ENCODE peak calls at places on chromosome 19, in ten cellular contexts. One of them, this sample, is unnamed.

GRCh38 chr19:5967994-5968430 is 9.9 kb downstream of the RANBP3 start:
- DNase-seq in AG08396: peak; percentile 82
- DNase-seq in T-cell: peak; percentile 50
- DNase-seq in A549: peak; percentile 68
- DNase-seq in cerebellum: peak; percentile 82
- DNase-seq in IMR-90: peak; percentile 88
- DNase-seq in BJ: no peak
- DNase-seq in head of caudate nucleus: peak; percentile 73
- DNase-seq in neural crest cell: peak; percentile 62
- DNase-seq in cardiac fibroblast: peak; percentile 92
- DNase-seq in this sample: peak; percentile 92

GRCh38 chr19:1247747-1248453 is 483 bp upstream of the MIDN start:
- DNase-seq in AG08396: peak; percentile 69
- DNase-seq in T-cell: peak; percentile 54
- DNase-seq in A549: peak; percentile 76
- DNase-seq in cerebellum: no peak
- DNase-seq in IMR-90: peak; percentile 70
- DNase-seq in BJ: no peak
- DNase-seq in head of caudate nucleus: no peak
- DNase-seq in neural crest cell: no peak
- DNase-seq in cardiac fibroblast: peak; percentile 72
- DNase-seq in this sample: peak; percentile 95

GRCh38 chr19:46840157-46840942 is 10.3 kb downstream of the AP2S1 start:
- DNase-seq in AG08396: peak; percentile 63
- DNase-seq in T-cell: peak; percentile 54
- DNase-seq in A549: peak; percentile 77
- DNase-seq in cerebellum: peak; percentile 47
- DNase-seq in IMR-90: peak; percentile 70
- DNase-seq in BJ: no peak
- DNase-seq in head of caudate nucleus: no peak
- DNase-seq in neural crest cell: peak; percentile 46
- DNase-seq in cardiac fibroblast: peak; percentile 77
- DNase-seq in this sample: no peak

GRCh38 chr19:29636553-29637325 is 28.5 kb upstream of the PLEKHF1 start:
- DNase-seq in AG08396: no peak
- DNase-seq in T-cell: no peak
- DNase-seq in A549: no peak
- DNase-seq in cerebellum: no peak
- DNase-seq in IMR-90: no peak
- DNase-seq in BJ: no peak
- DNase-seq in head of caudate nucleus: no peak
- DNase-seq in neural crest cell: no peak
- DNase-seq in cardiac fibroblast: no peak
- DNase-seq in this sample: no peak

GRCh38 chr19:19205416-19206410 is 2.5 kb upstream of the NR2C2AP start:
- DNase-seq in AG08396: no peak
- DNase-seq in T-cell: no peak
- DNase-seq in A549: no peak
- DNase-seq in cerebellum: peak; percentile 31
- DNase-seq in IMR-90: no peak
- DNase-seq in BJ: no peak
- DNase-seq in head of caudate nucleus: peak; percentile 30
- DNase-seq in neural crest cell: no peak
- DNase-seq in cardiac fibroblast: no peak
- DNase-seq in this sample: no peak

GRCh38 chr19:955803-956746 is 28.1 kb upstream of the WDR18 start:
- DNase-seq in AG08396: no peak
- DNase-seq in T-cell: no peak
- DNase-seq in A549: no peak
- DNase-seq in cerebellum: no peak
- DNase-seq in IMR-90: no peak
- DNase-seq in BJ: no peak
- DNase-seq in head of caudate nucleus: no peak
- DNase-seq in neural crest cell: no peak
- DNase-seq in cardiac fibroblast: no peak
- DNase-seq in this sample: no peak

GRCh38 chr19:49149652-49150105 is 5.5 kb downstream of the HRC start:
- DNase-seq in AG08396: peak; percentile 84
- DNase-seq in T-cell: no peak
- DNase-seq in A549: peak; percentile 91
- DNase-seq in cerebellum: peak; percentile 70
- DNase-seq in IMR-90: peak; percentile 83
- DNase-seq in BJ: no peak
- DNase-seq in head of caudate nucleus: peak; percentile 35
- DNase-seq in neural crest cell: peak; percentile 85
- DNase-seq in cardiac fibroblast: peak; percentile 92
- DNase-seq in this sample: peak; percentile 85

GRCh38 chr19:55930996-55931515 is 1.1 kb downstream of the NLRP13 start:
- DNase-seq in AG08396: no peak
- DNase-seq in T-cell: no peak
- DNase-seq in A549: no peak
- DNase-seq in cerebellum: no peak
- DNase-seq in IMR-90: no peak
- DNase-seq in BJ: no peak
- DNase-seq in head of caudate nucleus: no peak
- DNase-seq in neural crest cell: no peak
- DNase-seq in cardiac fibroblast: no peak
- DNase-seq in this sample: no peak

GRCh38 chr19:40411958-40412499 is 1.1 kb downstream of the PRX start:
- DNase-seq in AG08396: no peak
- DNase-seq in T-cell: no peak
- DNase-seq in A549: no peak
- DNase-seq in cerebellum: no peak
- DNase-seq in IMR-90: no peak
- DNase-seq in BJ: no peak
- DNase-seq in head of caudate nucleus: no peak
- DNase-seq in neural crest cell: no peak
- DNase-seq in cardiac fibroblast: no peak
- DNase-seq in this sample: no peak

GRCh38 chr19:51137812-51138425 is 4.2 kb upstream of the SIGLEC7 start:
- DNase-seq in AG08396: no peak
- DNase-seq in T-cell: no peak
- DNase-seq in A549: no peak
- DNase-seq in cerebellum: no peak
- DNase-seq in IMR-90: no peak
- DNase-seq in BJ: no peak
- DNase-seq in head of caudate nucleus: no peak
- DNase-seq in neural crest cell: no peak
- DNase-seq in cardiac fibroblast: no peak
- DNase-seq in this sample: no peak

GRCh38 chr19:2483084-2483483 is 7.2 kb downstream of the GADD45B start:
- DNase-seq in AG08396: no peak
- DNase-seq in T-cell: no peak
- DNase-seq in A549: no peak
- DNase-seq in cerebellum: no peak
- DNase-seq in IMR-90: no peak
- DNase-seq in BJ: no peak
- DNase-seq in head of caudate nucleus: no peak
- DNase-seq in neural crest cell: no peak
- DNase-seq in cardiac fibroblast: no peak
- DNase-seq in this sample: peak; percentile 32

GRCh38 chr19:49588370-49589122 is 2.4 kb upstream of the PRR12 start:
- DNase-seq in AG08396: no peak
- DNase-seq in T-cell: peak; percentile 31
- DNase-seq in A549: no peak
- DNase-seq in cerebellum: no peak
- DNase-seq in IMR-90: no peak
- DNase-seq in BJ: no peak
- DNase-seq in head of caudate nucleus: no peak
- DNase-seq in neural crest cell: no peak
- DNase-seq in cardiac fibroblast: no peak
- DNase-seq in this sample: no peak

GRCh38 chr19:34574704-34575103 is 93.1 kb downstream of the WTIP start:
- DNase-seq in AG08396: no peak
- DNase-seq in T-cell: no peak
- DNase-seq in A549: no peak
- DNase-seq in cerebellum: no peak
- DNase-seq in IMR-90: no peak
- DNase-seq in BJ: no peak
- DNase-seq in head of caudate nucleus: no peak
- DNase-seq in neural crest cell: no peak
- DNase-seq in cardiac fibroblast: no peak
- DNase-seq in this sample: no peak

GRCh38 chr19:55640043-55640576 is 692 bp upstream of the ZNF580 start:
- DNase-seq in AG08396: peak; percentile 73
- DNase-seq in T-cell: peak; percentile 74
- DNase-seq in A549: peak; percentile 49
- DNase-seq in cerebellum: peak; percentile 62
- DNase-seq in IMR-90: peak; percentile 68
- DNase-seq in BJ: no peak
- DNase-seq in head of caudate nucleus: no peak
- DNase-seq in neural crest cell: no peak
- DNase-seq in cardiac fibroblast: peak; percentile 77
- DNase-seq in this sample: peak; percentile 60

GRCh38 chr19:12872941-12873890 is 8.0 kb downstream of the DNASE2 start:
- DNase-seq in AG08396: peak; percentile 70
- DNase-seq in T-cell: peak; percentile 75
- DNase-seq in A549: peak; percentile 64
- DNase-seq in cerebellum: no peak
- DNase-seq in IMR-90: peak; percentile 37
- DNase-seq in BJ: peak; percentile 22
- DNase-seq in head of caudate nucleus: peak; percentile 57
- DNase-seq in neural crest cell: no peak
- DNase-seq in cardiac fibroblast: peak; percentile 75
- DNase-seq in this sample: peak; percentile 67

GRCh38 chr19:5961969-5962945 is 15.7 kb downstream of the RANBP3 start:
- DNase-seq in AG08396: peak; percentile 70
- DNase-seq in T-cell: peak; percentile 77
- DNase-seq in A549: no peak
- DNase-seq in cerebellum: no peak
- DNase-seq in IMR-90: peak; percentile 66
- DNase-seq in BJ: no peak
- DNase-seq in head of caudate nucleus: no peak
- DNase-seq in neural crest cell: no peak
- DNase-seq in cardiac fibroblast: peak; percentile 75
- DNase-seq in this sample: peak; percentile 78

GRCh38 chr19:8373867-8374813 is 10.2 kb downstream of the ANGPTL4 start:
- DNase-seq in AG08396: no peak
- DNase-seq in T-cell: no peak
- DNase-seq in A549: peak; percentile 68
- DNase-seq in cerebellum: no peak
- DNase-seq in IMR-90: no peak
- DNase-seq in BJ: no peak
- DNase-seq in head of caudate nucleus: no peak
- DNase-seq in neural crest cell: no peak
- DNase-seq in cardiac fibroblast: no peak
- DNase-seq in this sample: no peak

GRCh38 chr19:40223135-40223822 is 3.2 kb downstream of the CCNP start:
- DNase-seq in AG08396: no peak
- DNase-seq in T-cell: peak; percentile 25
- DNase-seq in A549: no peak
- DNase-seq in cerebellum: no peak
- DNase-seq in IMR-90: no peak
- DNase-seq in BJ: no peak
- DNase-seq in head of caudate nucleus: no peak
- DNase-seq in neural crest cell: no peak
- DNase-seq in cardiac fibroblast: no peak
- DNase-seq in this sample: no peak

GRCh38 chr19:50563597-50563996 is 4.6 kb downstream of the LRRC4B start:
- DNase-seq in AG08396: no peak
- DNase-seq in T-cell: no peak
- DNase-seq in A549: no peak
- DNase-seq in cerebellum: no peak
- DNase-seq in IMR-90: no peak
- DNase-seq in BJ: no peak
- DNase-seq in head of caudate nucleus: no peak
- DNase-seq in neural crest cell: no peak
- DNase-seq in cardiac fibroblast: no peak
- DNase-seq in this sample: no peak

This sample was measured in dermis microvascular lymphatic vessel endothelial cell.